ENCODE peak calls at places on chromosome 17, in six cellular contexts. Y is dorsolateral prefrontal cortex, U is cardiac muscle cell, O is Caco-2, G is lower leg skin, E is right cardiac atrium. M is an unnamed sample.
A peak's percentile ranks its signal among the peaks of the same experiment; 100 is the strongest.

GRCh38 chr17:78759969-78760352 is 22.1 kb downstream of the CYTH1 start:
- DNase-seq in G (no peak), E (no peak), U (no peak), Y (no peak), O (no peak), M (no peak)

GRCh38 chr17:42133461-42134041 is 10.9 kb downstream of the HSPB9 start:
- DNase-seq in U (no peak), Y (no peak), O (no peak), G (no peak), E (no peak), M (no peak)

GRCh38 chr17:15255713-15256454 is 9.2 kb downstream of the PMP22 start:
- DNase-seq in G (no peak), Y (no peak), O (no peak), E (no peak), U (peak; percentile 40), M (no peak)

GRCh38 chr17:75720656-75721462 is at the start of gene ITGB4:
- DNase-seq in O (peak; percentile 94), Y (no peak), E (peak; percentile 54), G (peak; percentile 93), U (peak; percentile 6), M (peak; percentile 90)

GRCh38 chr17:34633351-34633750 is 54.0 kb downstream of the TMEM132E start:
- DNase-seq in Y (no peak), U (no peak), O (no peak), E (no peak), G (no peak), M (no peak)

GRCh38 chr17:70165383-70165782 is 3.9 kb upstream of the KCNJ2 start:
- DNase-seq in G (no peak), E (no peak), Y (no peak), O (no peak), U (no peak), M (no peak)

GRCh38 chr17:68292689-68293040 is 1.4 kb downstream of the ARSG start:
- DNase-seq in Y (no peak), G (no peak), O (no peak), U (no peak), E (no peak), M (no peak)

GRCh38 chr17:27596571-27597187 is 34.3 kb upstream of the LGALS9 start:
- DNase-seq in Y (no peak), E (no peak), G (no peak), O (no peak), U (peak; percentile 30), M (no peak)

GRCh38 chr17:19461681-19462080 is 50.6 kb downstream of the RNF112 start:
- DNase-seq in O (no peak), U (no peak), G (peak; percentile 59), Y (no peak), E (no peak), M (peak; percentile 16)

GRCh38 chr17:77503293-77503655 is 362.5 kb downstream of the SEC14L1 start:
- DNase-seq in G (peak; percentile 80), O (no peak), U (no peak), E (no peak), Y (peak; percentile 23), M (no peak)

GRCh38 chr17:4901648-4902344 is 1.1 kb downstream of the CHRNE start:
- DNase-seq in E (peak; percentile 65), U (no peak), Y (peak; percentile 54), O (no peak), G (no peak), M (peak; percentile 76)

GRCh38 chr17:79944821-79945391 is 90.8 kb downstream of the TBC1D16 start:
- DNase-seq in Y (no peak), G (peak; percentile 84), E (no peak), O (no peak), U (no peak), M (peak; percentile 16)

GRCh38 chr17:17029938-17030337 is 12.3 kb upstream of the MPRIP start:
- DNase-seq in O (no peak), G (no peak), E (no peak), Y (no peak), U (no peak), M (no peak)

GRCh38 chr17:42322382-42323267 is 34.3 kb downstream of the STAT5A start:
- DNase-seq in Y (peak; percentile 95), O (peak; percentile 96), E (peak; percentile 91), G (peak; percentile 99), U (peak; percentile 94), M (peak; percentile 95)

GRCh38 chr17:62804822-62805221 is 3.3 kb downstream of the MARCHF10 start:
- DNase-seq in Y (no peak), U (no peak), G (peak; percentile 26), O (no peak), E (no peak), M (no peak)

GRCh38 chr17:69761767-69762321 is 313.2 kb upstream of the KCNJ16 start:
- DNase-seq in Y (no peak), E (no peak), U (peak; percentile 73), O (peak; percentile 62), G (no peak), M (no peak)

GRCh38 chr17:63138713-63139112 is 172.7 kb downstream of the TANC2 start:
- DNase-seq in E (no peak), U (no peak), Y (no peak), G (no peak), O (no peak), M (no peak)

GRCh38 chr17:83114706-83115105 is 35.3 kb downstream of the METRNL start:
- DNase-seq in U (no peak), O (no peak), G (no peak), E (no peak), Y (no peak), M (no peak)

GRCh38 chr17:45306623-45307022 is 10.2 kb downstream of the MAP3K14 start:
- DNase-seq in E (no peak), G (no peak), U (no peak), O (peak; percentile 22), Y (no peak), M (no peak)

GRCh38 chr17:78338860-78339259 is 21.0 kb downstream of the SOCS3 start:
- DNase-seq in O (no peak), E (no peak), Y (no peak), G (no peak), U (no peak), M (peak; percentile 76)

GRCh38 chr17:29722411-29723198 is 99.9 kb upstream of the CORO6 start:
- DNase-seq in E (peak; percentile 34), Y (no peak), U (peak; percentile 98), O (peak; percentile 32), G (no peak), M (peak; percentile 46)
- H3K4me3 ChIP-seq in E (peak overlapping the region; percentile 44), Y (no peak overlapping the region), U (no peak overlapping the region), O (no peak overlapping the region), G (no peak overlapping the region), M (no peak overlapping the region)

DNA sequence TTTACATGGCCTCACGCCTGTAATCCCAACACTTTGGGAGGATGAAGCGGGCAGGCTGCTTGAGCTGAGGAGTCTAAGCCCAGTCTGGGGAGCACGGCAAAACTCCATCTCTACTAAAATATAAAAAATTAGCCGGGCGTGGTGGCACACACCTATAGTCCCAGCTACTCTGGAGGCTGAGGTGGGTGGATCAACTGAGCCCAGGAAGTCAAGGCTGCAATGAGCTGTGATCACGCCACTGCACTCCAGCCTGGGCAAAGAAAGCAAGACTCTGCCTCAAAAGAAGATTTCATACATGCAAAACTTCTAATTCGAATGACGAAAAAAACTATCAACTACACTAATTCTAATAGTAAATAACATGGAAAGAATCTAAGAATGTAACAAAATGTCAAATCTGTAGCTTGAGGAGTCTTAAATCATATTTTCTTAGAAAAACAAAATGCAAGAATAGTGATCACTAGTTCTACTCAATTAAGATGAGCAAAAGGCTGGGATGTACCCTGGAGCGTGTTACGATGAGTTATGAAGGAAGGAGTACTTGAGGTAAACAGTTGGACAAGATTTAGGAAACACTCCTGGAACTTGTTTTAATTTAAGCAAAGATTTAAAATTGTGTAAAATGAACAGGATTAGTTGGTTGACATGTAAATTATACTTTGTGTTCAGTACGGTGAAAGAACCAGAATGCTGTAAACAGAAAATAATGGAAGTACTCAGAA is 20.7 kb downstream of the YWHAE start:
- DNase-seq in G (peak; percentile 58), U (no peak), E (no peak), Y (no peak), O (no peak), M (no peak)
- H3K4me3 ChIP-seq in G (no peak overlapping the region), U (no peak overlapping the region), E (no peak overlapping the region), Y (peak overlapping the region; percentile 3), O (no peak overlapping the region), M (no peak overlapping the region)

DNA sequence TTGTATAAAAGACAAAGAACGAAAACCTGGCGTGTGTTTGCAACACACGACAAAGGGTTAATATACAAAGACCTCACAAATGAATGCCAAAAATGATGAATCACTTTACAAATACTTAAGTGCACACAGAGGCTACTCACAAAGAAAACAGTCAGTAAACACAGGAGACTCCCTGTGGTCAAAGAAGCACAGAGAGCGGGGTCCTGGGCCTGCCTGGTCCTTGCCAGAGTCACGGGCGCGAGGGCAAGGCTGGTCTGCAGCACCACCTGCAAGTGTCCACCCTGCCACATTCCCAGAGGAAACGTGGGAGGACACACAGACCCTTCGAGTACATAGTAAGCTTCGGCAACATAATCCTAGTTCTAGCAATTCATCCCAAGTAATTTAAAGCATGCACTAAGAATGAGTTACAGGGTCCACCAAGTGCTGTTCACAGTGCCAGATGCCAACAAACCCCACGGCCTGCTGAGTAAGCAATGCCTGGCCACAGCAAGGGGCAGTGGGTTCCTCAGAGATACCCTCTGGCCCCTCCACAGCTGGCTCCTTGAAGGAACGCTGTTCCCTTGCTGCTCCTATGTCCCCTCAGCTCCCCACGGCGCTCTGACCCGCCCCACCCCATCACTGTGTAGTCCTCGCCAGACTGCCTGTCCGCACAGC is 24.6 kb upstream of the FAAP100 start:
- DNase-seq in Y (no peak), G (no peak), O (peak; percentile 42), U (peak; percentile 86), E (no peak), M (no peak)
- H3K4me3 ChIP-seq in Y (no peak overlapping the region), G (no peak overlapping the region), O (no peak overlapping the region), U (no peak overlapping the region), E (no peak overlapping the region), M (no peak overlapping the region)

GRCh38 chr17:38508570-38508950 is 80.3 kb downstream of the ARHGAP23 start:
- DNase-seq in Y (no peak), O (no peak), E (no peak), G (no peak), U (no peak), M (no peak)

GRCh38 chr17:38507921-38508569 is 79.8 kb downstream of the ARHGAP23 start:
- DNase-seq in O (no peak), Y (no peak), E (no peak), G (no peak), U (no peak), M (no peak)

GRCh38 chr17:38509772-38510423 is 81.6 kb downstream of the ARHGAP23 start:
- DNase-seq in G (no peak), O (peak; percentile 56), U (peak; percentile 38), E (peak; percentile 41), Y (no peak), M (no peak)

GRCh38 chr17:38510424-38511125 is 82.3 kb downstream of the ARHGAP23 start:
- DNase-seq in U (peak; percentile 50), G (no peak), E (peak; percentile 43), O (peak; percentile 86), Y (no peak), M (no peak)

DNA sequence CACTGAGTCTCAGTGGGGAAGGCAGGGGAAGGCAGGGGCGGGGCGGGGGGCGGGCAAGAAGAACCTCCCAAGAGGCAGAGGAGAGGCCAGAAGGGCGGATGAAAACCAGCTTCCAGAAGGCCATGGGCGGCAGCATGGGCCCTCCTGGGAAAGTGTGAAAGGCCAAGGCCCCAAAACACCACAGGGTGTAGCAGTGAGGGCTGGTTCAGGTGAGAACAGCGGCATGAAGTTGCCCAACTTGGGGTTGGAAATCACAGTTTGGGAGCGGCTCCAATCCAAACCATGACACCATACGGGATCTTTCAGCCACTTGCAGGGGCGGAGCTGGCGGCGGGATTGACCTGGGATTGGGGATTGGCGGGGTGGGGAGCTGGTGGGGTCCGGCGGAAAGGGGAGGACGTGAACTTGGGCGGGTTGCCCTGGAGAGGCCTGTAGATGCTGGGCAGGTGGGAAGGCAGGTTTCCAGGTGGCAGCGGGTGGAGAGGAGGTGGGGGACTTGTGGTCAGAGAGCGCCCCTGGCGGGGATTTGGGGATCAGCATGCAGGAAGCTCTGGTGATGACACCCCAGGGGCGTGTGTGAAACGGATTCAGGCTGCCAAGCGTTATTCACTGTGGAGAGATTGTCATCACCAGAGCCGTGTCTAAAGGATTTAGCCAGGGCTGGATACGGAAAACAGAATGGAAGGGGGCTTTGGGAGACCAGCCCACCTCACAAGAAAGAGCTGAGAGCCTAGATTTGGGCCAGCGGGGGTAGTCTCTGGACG is 80.9 kb downstream of the ARHGAP23 start:
- DNase-seq in G (peak; percentile 94), Y (peak; percentile 85), U (peak; percentile 93), E (peak; percentile 85), O (peak; percentile 93), M (peak; percentile 74)
- H3K4me3 ChIP-seq in G (no peak overlapping the region), Y (peak overlapping the region; percentile 47), U (peak overlapping the region; percentile 11), E (no peak overlapping the region), O (peak overlapping the region; percentile 51), M (no peak overlapping the region)